ENCODE peak calls at places on chromosome 4, in six cellular contexts. X, E, N, W, Q and I are unnamed samples.

GRCh38 chr4:188154668-188155423 is 15.6 kb downstream of the TRIML1 start:
- DNase-seq in W (no peak), X (no peak), E (peak), Q (no peak), N (no peak), I (no peak)

GRCh38 chr4:86855572-86855971 is 6.4 kb upstream of the SLC10A6 start:
- DNase-seq in E (peak), Q (no peak), N (no peak), W (no peak), X (no peak), I (no peak)

GRCh38 chr4:77120888-77121508 is 36.0 kb upstream of the CCNG2 start:
- DNase-seq in E (no peak), W (no peak), X (no peak), Q (peak), N (no peak), I (no peak)

GRCh38 chr4:188012546-188012945 is 17.0 kb downstream of the ZFP42 start:
- DNase-seq in X (no peak), W (no peak), Q (no peak), E (no peak), N (no peak), I (no peak)

GRCh38 chr4:64584981-64585557 is 175.8 kb upstream of the TECRL start:
- DNase-seq in E (peak), W (no peak), X (no peak), Q (peak), N (peak), I (peak)

GRCh38 chr4:120079839-120080520 is 13.3 kb upstream of the MAD2L1 start:
- DNase-seq in N (no peak), X (no peak), W (no peak), E (no peak), Q (no peak), I (no peak)

GRCh38 chr4:155952546-155952945 is 1.1 kb downstream of the CTSO start:
- DNase-seq in Q (no peak), X (no peak), W (no peak), E (no peak), N (no peak), I (no peak)

GRCh38 chr4:137711502-137711901 is 179.2 kb upstream of the PCDH18 start:
- DNase-seq in N (no peak), X (no peak), E (no peak), Q (no peak), W (no peak), I (no peak)

GRCh38 chr4:67674098-67674497 is 26.9 kb downstream of the UBA6 start:
- DNase-seq in Q (peak), E (peak), N (no peak), W (no peak), X (no peak), I (no peak)

GRCh38 chr4:157509286-157509685 is 288.8 kb downstream of the GRIA2 start:
- DNase-seq in Q (no peak), N (no peak), W (no peak), E (no peak), X (no peak), I (no peak)

GRCh38 chr4:146222313-146222712 is 8.0 kb downstream of the REELD1 start:
- DNase-seq in Q (no peak), W (no peak), E (no peak), X (no peak), N (no peak), I (no peak)

GRCh38 chr4:76447326-76447954 is 12.4 kb downstream of the SHROOM3 start:
- DNase-seq in E (no peak), W (no peak), N (no peak), Q (no peak), X (no peak), I (no peak)

GRCh38 chr4:3572363-3572762 is 40.1 kb upstream of the LRPAP1 start:
- DNase-seq in Q (no peak), N (no peak), W (peak), X (no peak), E (no peak), I (peak)

GRCh38 chr4:119525005-119525749 is 103.4 kb downstream of the PDE5A start:
- DNase-seq in Q (peak), E (peak), N (no peak), X (no peak), W (no peak), I (no peak)

GRCh38 chr4:153409924-153410501 is 56.1 kb upstream of the TMEM131L start:
- DNase-seq in X (no peak), E (no peak), N (no peak), W (no peak), Q (no peak), I (no peak)

GRCh38 chr4:173761236-173761635 is 231.2 kb upstream of the HAND2 start:
- DNase-seq in E (no peak), Q (no peak), X (no peak), N (no peak), W (no peak), I (no peak)

GRCh38 chr4:173763374-173763773 is 233.3 kb upstream of the HAND2 start:
- DNase-seq in Q (no peak), X (no peak), W (no peak), N (no peak), E (no peak), I (no peak)

GRCh38 chr4:173753408-173753807 is 223.4 kb upstream of the HAND2 start:
- DNase-seq in E (no peak), W (no peak), X (no peak), N (no peak), Q (no peak), I (no peak)

GRCh38 chr4:173761938-173762337 is 231.9 kb upstream of the HAND2 start:
- DNase-seq in Q (no peak), E (no peak), N (no peak), X (no peak), W (no peak), I (no peak)

DNA sequence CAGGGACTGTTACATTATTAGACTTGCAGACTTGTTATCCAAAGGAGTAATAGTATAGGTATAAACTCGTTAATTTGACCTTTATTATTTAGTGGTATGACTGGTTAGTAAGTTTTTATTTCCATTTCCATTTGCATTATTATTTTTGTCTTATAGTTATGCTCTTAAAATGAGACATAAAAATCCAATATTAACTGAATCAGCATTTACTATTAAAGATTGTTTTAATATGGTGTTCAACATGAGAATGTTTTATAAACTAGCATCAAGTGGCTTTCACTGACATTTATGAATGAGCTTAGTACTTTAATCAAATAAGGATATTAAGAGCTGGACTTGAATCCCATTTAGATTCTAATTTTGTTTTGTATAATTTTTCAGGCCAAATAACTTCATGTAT is 228.1 kb upstream of the HAND2 start:
- DNase-seq in E (no peak), W (no peak), N (no peak), Q (no peak), X (no peak), I (no peak)
- H3K4me3 ChIP-seq in E (no peak), W (no peak), N (no peak), Q (no peak), X (no peak), I (no peak)

DNA sequence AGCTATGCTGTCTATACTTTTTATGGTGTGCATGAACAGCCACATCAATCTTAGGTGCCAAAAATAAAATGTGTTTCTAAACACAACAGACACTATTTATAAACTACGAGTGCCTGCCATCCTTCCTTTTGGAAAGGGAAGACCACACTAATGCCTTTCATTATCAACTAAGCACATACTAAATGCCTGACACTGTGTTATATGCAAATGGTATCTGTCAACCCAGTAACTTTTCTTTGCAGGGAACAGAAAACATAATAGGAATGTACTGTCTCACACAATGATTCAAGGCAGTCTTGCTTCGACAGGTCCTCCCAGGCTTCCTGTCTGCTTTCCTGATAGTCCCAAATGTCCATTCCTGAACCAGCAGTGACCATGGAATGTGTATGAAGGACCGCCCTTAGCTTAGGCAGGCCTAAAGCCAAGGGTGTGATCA is 43.8 kb downstream of the ADGRA3 start:
- DNase-seq in W (no peak), N (no peak), X (no peak), E (no peak), Q (no peak), I (no peak)
- H3K27ac ChIP-seq in W (no peak), N (no peak), X (no peak), E (no peak), Q (no peak), I (no peak)

DNA sequence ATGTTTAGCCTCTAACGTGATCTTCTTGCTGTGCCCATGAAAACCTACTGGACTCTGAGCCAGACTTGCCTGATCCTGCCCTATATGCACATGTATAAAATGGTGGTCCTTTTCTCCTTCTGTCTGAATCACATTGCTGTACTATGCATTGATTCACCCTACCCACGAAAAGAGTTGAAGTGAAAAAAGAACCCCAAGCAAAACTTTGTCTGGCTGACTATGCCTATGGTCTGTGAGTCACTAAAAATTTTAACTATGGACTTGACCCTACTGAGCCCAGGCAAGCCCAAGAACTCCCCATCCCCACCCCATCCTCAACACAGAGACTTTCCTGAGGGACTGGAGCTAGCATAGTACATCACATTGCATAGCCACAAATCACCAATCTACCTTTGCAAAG is 116.6 kb upstream of the TENM3 start:
- DNase-seq in W (no peak), Q (no peak), E (no peak), X (no peak), N (no peak), I (no peak)
- H3K4me3 ChIP-seq in W (no peak), Q (no peak), E (no peak), X (no peak), N (no peak), I (no peak)

GRCh38 chr4:80307774-80308465 is 27.6 kb upstream of the CFAP299 start:
- DNase-seq in N (peak), W (no peak), X (no peak), Q (no peak), E (no peak), I (peak)

GRCh38 chr4:80306255-80306654 is 29.3 kb upstream of the CFAP299 start:
- DNase-seq in X (no peak), E (no peak), N (no peak), Q (no peak), W (no peak), I (no peak)

GRCh38 chr4:80307183-80307735 is 28.3 kb upstream of the CFAP299 start:
- DNase-seq in Q (no peak), W (no peak), N (no peak), X (no peak), E (no peak), I (no peak)

GRCh38 chr4:80309301-80310004 is 26.1 kb upstream of the CFAP299 start:
- DNase-seq in E (peak), N (no peak), W (no peak), X (no peak), Q (no peak), I (no peak)

DNA sequence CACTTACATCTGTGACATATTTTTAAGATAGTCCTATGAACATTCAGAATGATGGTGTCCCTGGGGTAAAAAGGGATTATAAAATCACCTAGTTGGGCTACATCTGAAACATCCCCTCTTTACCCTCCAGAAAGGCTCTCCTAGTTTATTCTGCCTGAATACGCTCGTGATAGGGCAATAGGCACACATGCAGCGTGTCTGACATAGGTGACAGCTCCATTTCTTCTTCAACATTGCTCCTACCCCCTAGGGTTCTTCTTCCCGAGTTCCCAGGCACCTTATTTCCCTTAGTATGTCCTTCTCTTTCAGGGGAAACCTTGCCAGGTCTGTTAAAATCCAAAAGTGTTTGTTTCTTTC is 27.1 kb upstream of the CFAP299 start:
- DNase-seq in W (no peak), N (no peak), Q (no peak), X (no peak), E (no peak), I (no peak)
- H3K27ac ChIP-seq in W (no peak), N (peak), Q (no peak), X (no peak), E (peak), I (no peak)

DNA sequence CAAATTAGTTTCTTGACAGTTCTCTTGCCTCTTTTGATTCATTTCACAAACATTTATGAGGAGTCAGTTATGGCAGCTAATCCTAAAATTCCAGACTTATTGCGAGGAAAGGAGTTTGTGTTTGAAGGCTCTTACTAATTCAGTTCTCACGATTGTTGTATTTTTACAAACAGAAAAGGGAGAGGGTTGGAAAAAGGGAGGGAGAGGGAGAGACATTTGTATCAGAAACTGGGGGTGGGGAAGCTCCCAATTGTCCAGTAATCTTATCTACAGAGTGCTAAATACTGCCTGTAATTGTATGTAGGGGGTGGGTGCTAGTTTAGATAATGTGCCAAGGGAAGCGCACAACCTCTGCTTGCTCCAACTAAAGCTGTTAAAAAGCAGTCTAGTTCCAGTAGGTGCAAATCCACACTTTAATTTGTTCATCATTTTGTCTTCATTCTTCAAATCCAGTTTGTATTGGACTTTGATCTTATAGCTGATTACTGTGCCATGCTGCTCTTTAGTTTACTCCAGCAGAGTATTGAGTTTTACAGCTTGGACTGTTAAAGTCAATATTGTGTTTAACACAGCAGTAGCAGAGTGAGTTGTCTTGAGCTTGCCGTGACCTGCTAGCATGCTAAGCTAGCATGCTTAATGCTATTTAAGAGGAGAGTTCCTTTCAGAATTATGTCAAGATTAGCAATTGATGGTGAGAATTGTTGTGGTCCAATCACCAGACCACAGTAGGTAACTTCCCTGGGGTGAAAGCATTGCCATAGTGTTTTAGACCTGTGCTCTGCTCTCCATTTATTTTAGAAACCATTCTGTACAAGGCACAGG is 13.9 kb downstream of the FNIP2 start:
- DNase-seq in E (no peak), Q (peak), N (no peak), X (no peak), W (no peak), I (peak)
- H3K4me3 ChIP-seq in E (no peak), Q (no peak), N (no peak), X (no peak), W (peak), I (peak)

GRCh38 chr4:183876268-183876934 is 28.7 kb upstream of the STOX2 start:
- DNase-seq in Q (no peak), E (peak), N (peak), W (peak), X (peak), I (no peak)
- H3K27ac ChIP-seq in Q (no peak), E (peak), N (peak), W (no peak), X (peak), I (no peak)

DNA sequence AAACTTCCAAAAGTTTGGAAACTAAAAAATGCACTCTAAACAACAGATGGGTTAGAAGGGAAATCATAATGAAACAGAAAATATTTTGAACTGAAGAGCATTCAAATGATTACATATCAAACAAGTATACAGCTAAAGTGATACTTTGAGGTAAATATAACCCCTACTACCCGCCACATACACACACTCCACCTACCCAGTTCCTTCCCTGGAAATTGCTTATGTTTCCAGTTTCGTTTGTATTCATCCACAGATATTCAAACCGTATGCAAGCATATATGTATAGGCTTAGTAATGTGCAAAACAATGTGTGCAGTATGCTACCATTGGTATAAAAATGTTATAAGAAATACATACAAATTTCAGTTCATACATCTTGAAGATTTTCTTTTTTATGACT is 95.5 kb downstream of the SMIM20 start:
- DNase-seq in E (no peak), X (no peak), N (no peak), W (no peak), Q (no peak), I (no peak)
- H3K4me3 ChIP-seq in E (no peak), X (no peak), N (no peak), W (no peak), Q (no peak), I (no peak)

GRCh38 chr4:7819446-7819845 is 120.2 kb downstream of the AFAP1 start:
- DNase-seq in N (no peak), Q (no peak), W (no peak), X (no peak), E (no peak), I (no peak)
- H3K27ac ChIP-seq in N (peak), Q (no peak), W (no peak), X (peak), E (peak), I (no peak)

GRCh38 chr4:174282836-174283506 is 496 bp downstream of the FBXO8 start:
- DNase-seq in N (peak), Q (peak), X (peak), W (peak), E (peak), I (peak)
- H3K4me3 ChIP-seq in N (peak), Q (peak), X (peak), W (peak), E (peak), I (peak)

GRCh38 chr4:145153181-145153903 is 27.0 kb downstream of the OTUD4 start:
- DNase-seq in E (no peak), X (no peak), Q (no peak), N (no peak), W (no peak), I (no peak)
- H3K27ac ChIP-seq in E (no peak), X (no peak), Q (no peak), N (no peak), W (no peak), I (no peak)